ENCODE peak calls at places on chromosomes 12 and 14, in eight cellular contexts. One of them, this sample, is unnamed.

GRCh38 chr12:51470116-51470515 is 45.5 kb downstream of the SLC4A8 start:
- DNase-seq in A549: no peak
- DNase-seq in heart left ventricle: no peak
- DNase-seq in WTC11: no peak
- DNase-seq in astrocyte: no peak
- DNase-seq in astrocyte of the spinal cord: no peak
- DNase-seq in heart right ventricle: no peak
- DNase-seq in PC-3: no peak
- DNase-seq in this sample: no peak

GRCh38 chr14:23299558-23299957 is 3.1 kb downstream of the PPP1R3E start:
- DNase-seq in heart left ventricle: no peak
- DNase-seq in PC-3: peak
- DNase-seq in astrocyte of the spinal cord: peak
- DNase-seq in A549: peak
- DNase-seq in heart right ventricle: no peak
- DNase-seq in WTC11: no peak
- DNase-seq in astrocyte: peak
- DNase-seq in this sample: no peak

GRCh38 chr12:123952037-123952436 is 20.6 kb downstream of the CCDC92 start:
- DNase-seq in heart right ventricle: no peak
- DNase-seq in A549: no peak
- DNase-seq in astrocyte: no peak
- DNase-seq in astrocyte of the spinal cord: no peak
- DNase-seq in heart left ventricle: no peak
- DNase-seq in PC-3: peak
- DNase-seq in WTC11: no peak
- DNase-seq in this sample: no peak

GRCh38 chr14:21238823-21239518 is 30.3 kb downstream of the HNRNPC start:
- DNase-seq in A549: no peak
- DNase-seq in PC-3: no peak
- DNase-seq in heart right ventricle: no peak
- DNase-seq in astrocyte of the spinal cord: no peak
- DNase-seq in astrocyte: no peak
- DNase-seq in heart left ventricle: no peak
- DNase-seq in WTC11: no peak
- DNase-seq in this sample: no peak

GRCh38 chr12:15336772-15337553 is 14.7 kb downstream of the PTPRO start:
- DNase-seq in astrocyte: peak
- DNase-seq in WTC11: no peak
- DNase-seq in A549: no peak
- DNase-seq in heart right ventricle: no peak
- DNase-seq in PC-3: peak
- DNase-seq in heart left ventricle: no peak
- DNase-seq in astrocyte of the spinal cord: peak
- DNase-seq in this sample: no peak

GRCh38 chr12:50249464-50250229 is 33.7 kb downstream of the LIMA1 start:
- DNase-seq in A549: no peak
- DNase-seq in heart right ventricle: no peak
- DNase-seq in heart left ventricle: no peak
- DNase-seq in PC-3: peak
- DNase-seq in astrocyte of the spinal cord: peak
- DNase-seq in astrocyte: no peak
- DNase-seq in WTC11: no peak
- DNase-seq in this sample: no peak

GRCh38 chr12:26369588-26369987 is 174.2 kb downstream of the SSPN start:
- DNase-seq in A549: peak
- DNase-seq in WTC11: no peak
- DNase-seq in astrocyte of the spinal cord: peak
- DNase-seq in heart left ventricle: no peak
- DNase-seq in heart right ventricle: no peak
- DNase-seq in PC-3: peak
- DNase-seq in astrocyte: peak
- DNase-seq in this sample: no peak

GRCh38 chr12:55850893-55851292 is 8.2 kb upstream of the MMP19 start:
- DNase-seq in A549: no peak
- DNase-seq in PC-3: no peak
- DNase-seq in astrocyte: peak
- DNase-seq in astrocyte of the spinal cord: peak
- DNase-seq in heart left ventricle: no peak
- DNase-seq in heart right ventricle: no peak
- DNase-seq in WTC11: no peak
- DNase-seq in this sample: no peak

GRCh38 chr12:126781593-126781992 is 1485.4 kb upstream of the TMEM132C start:
- DNase-seq in astrocyte: no peak
- DNase-seq in heart right ventricle: no peak
- DNase-seq in PC-3: no peak
- DNase-seq in astrocyte of the spinal cord: no peak
- DNase-seq in A549: no peak
- DNase-seq in WTC11: no peak
- DNase-seq in heart left ventricle: no peak
- DNase-seq in this sample: no peak

GRCh38 chr12:113479578-113480335 is 8.1 kb upstream of the LHX5 start:
- DNase-seq in WTC11: peak
- DNase-seq in astrocyte: peak
- DNase-seq in PC-3: no peak
- DNase-seq in A549: no peak
- DNase-seq in astrocyte of the spinal cord: peak
- DNase-seq in heart right ventricle: peak
- DNase-seq in heart left ventricle: no peak
- DNase-seq in this sample: no peak

GRCh38 chr14:90587918-90588317 is 191.1 kb downstream of the CALM1 start:
- DNase-seq in heart right ventricle: no peak
- DNase-seq in PC-3: no peak
- DNase-seq in heart left ventricle: no peak
- DNase-seq in A549: no peak
- DNase-seq in astrocyte: no peak
- DNase-seq in WTC11: no peak
- DNase-seq in astrocyte of the spinal cord: no peak
- DNase-seq in this sample: no peak

GRCh38 chr12:114902665-114903393 is 218.9 kb upstream of the TBX3 start:
- DNase-seq in WTC11: no peak
- DNase-seq in astrocyte of the spinal cord: peak
- DNase-seq in heart right ventricle: no peak
- DNase-seq in astrocyte: peak
- DNase-seq in A549: no peak
- DNase-seq in heart left ventricle: no peak
- DNase-seq in PC-3: peak
- DNase-seq in this sample: no peak

GRCh38 chr12:45231515-45232145 is 15.7 kb downstream of the ANO6 start:
- DNase-seq in astrocyte: peak
- DNase-seq in WTC11: no peak
- DNase-seq in heart right ventricle: no peak
- DNase-seq in heart left ventricle: no peak
- DNase-seq in A549: no peak
- DNase-seq in astrocyte of the spinal cord: peak
- DNase-seq in PC-3: peak
- DNase-seq in this sample: no peak

GRCh38 chr12:124386661-124387509 is 92.0 kb downstream of the RFLNA start:
- DNase-seq in WTC11: no peak
- DNase-seq in heart left ventricle: peak
- DNase-seq in astrocyte of the spinal cord: no peak
- DNase-seq in A549: no peak
- DNase-seq in astrocyte: no peak
- DNase-seq in PC-3: peak
- DNase-seq in heart right ventricle: no peak
- DNase-seq in this sample: no peak

GRCh38 chr12:70049596-70050360 is 193.5 kb upstream of the CNOT2 start:
- DNase-seq in PC-3: peak
- DNase-seq in heart left ventricle: no peak
- DNase-seq in A549: no peak
- DNase-seq in astrocyte: no peak
- DNase-seq in WTC11: no peak
- DNase-seq in astrocyte of the spinal cord: no peak
- DNase-seq in heart right ventricle: no peak
- DNase-seq in this sample: no peak

GRCh38 chr12:53217930-53218307 is 10.9 kb upstream of the ITGB7 start:
- DNase-seq in heart right ventricle: no peak
- DNase-seq in astrocyte of the spinal cord: no peak
- DNase-seq in astrocyte: no peak
- DNase-seq in WTC11: no peak
- DNase-seq in A549: no peak
- DNase-seq in heart left ventricle: peak
- DNase-seq in PC-3: no peak
- DNase-seq in this sample: no peak

GRCh38 chr14:94625353-94625635 is 13.1 kb downstream of the SERPINA3 start:
- DNase-seq in WTC11: no peak
- DNase-seq in A549: no peak
- DNase-seq in heart left ventricle: no peak
- DNase-seq in PC-3: no peak
- DNase-seq in astrocyte of the spinal cord: no peak
- DNase-seq in heart right ventricle: no peak
- DNase-seq in astrocyte: peak
- DNase-seq in this sample: no peak
- TF ChIP-seq CTCF in WTC11: no peak
- TF ChIP-seq CTCF in A549: no peak
- TF ChIP-seq CTCF in heart left ventricle: no peak
- TF ChIP-seq CTCF in PC-3: no peak
- TF ChIP-seq CTCF in astrocyte of the spinal cord: no peak
- TF ChIP-seq CTCF in heart right ventricle: no peak
- TF ChIP-seq CTCF in astrocyte: no peak
- TF ChIP-seq CTCF in this sample: no peak

DNA sequence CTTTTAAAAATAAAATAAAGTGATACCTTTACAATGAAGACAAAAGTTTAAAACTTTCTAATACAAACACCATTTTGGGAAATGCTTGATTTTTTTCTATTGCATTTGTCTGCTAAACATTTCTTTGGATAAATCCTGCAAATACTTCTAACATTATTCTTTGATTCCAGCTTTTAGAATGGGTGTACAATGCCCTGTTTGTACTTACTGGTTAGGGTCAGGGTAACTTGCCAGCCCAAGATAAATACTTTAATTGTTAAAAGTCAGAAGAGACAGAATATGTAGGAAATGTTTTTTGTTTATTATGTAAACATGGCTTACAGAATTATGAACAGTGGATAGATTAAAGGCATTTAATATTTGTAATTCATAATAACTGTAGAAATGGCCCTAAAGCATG is 60.5 kb downstream of the WASHC4 start:
- DNase-seq in astrocyte: no peak
- DNase-seq in WTC11: no peak
- DNase-seq in PC-3: no peak
- DNase-seq in heart left ventricle: no peak
- DNase-seq in A549: no peak
- DNase-seq in heart right ventricle: no peak
- DNase-seq in astrocyte of the spinal cord: no peak
- DNase-seq in this sample: no peak
- TF ChIP-seq CTCF in astrocyte: no peak
- TF ChIP-seq CTCF in WTC11: no peak
- TF ChIP-seq CTCF in PC-3: no peak
- TF ChIP-seq CTCF in heart left ventricle: no peak
- TF ChIP-seq CTCF in A549: no peak
- TF ChIP-seq CTCF in heart right ventricle: no peak
- TF ChIP-seq CTCF in astrocyte of the spinal cord: no peak
- TF ChIP-seq CTCF in this sample: no peak

GRCh38 chr12:85424581-85425348 is 144.7 kb downstream of the ALX1 start:
- DNase-seq in heart left ventricle: no peak
- DNase-seq in heart right ventricle: no peak
- DNase-seq in astrocyte of the spinal cord: peak
- DNase-seq in astrocyte: no peak
- DNase-seq in A549: no peak
- DNase-seq in PC-3: peak
- DNase-seq in WTC11: peak
- DNase-seq in this sample: no peak
- TF ChIP-seq CTCF in heart left ventricle: peak
- TF ChIP-seq CTCF in heart right ventricle: no peak
- TF ChIP-seq CTCF in astrocyte of the spinal cord: no peak
- TF ChIP-seq CTCF in astrocyte: peak
- TF ChIP-seq CTCF in A549: peak
- TF ChIP-seq CTCF in PC-3: peak
- TF ChIP-seq CTCF in WTC11: no peak
- TF ChIP-seq CTCF in this sample: peak

DNA sequence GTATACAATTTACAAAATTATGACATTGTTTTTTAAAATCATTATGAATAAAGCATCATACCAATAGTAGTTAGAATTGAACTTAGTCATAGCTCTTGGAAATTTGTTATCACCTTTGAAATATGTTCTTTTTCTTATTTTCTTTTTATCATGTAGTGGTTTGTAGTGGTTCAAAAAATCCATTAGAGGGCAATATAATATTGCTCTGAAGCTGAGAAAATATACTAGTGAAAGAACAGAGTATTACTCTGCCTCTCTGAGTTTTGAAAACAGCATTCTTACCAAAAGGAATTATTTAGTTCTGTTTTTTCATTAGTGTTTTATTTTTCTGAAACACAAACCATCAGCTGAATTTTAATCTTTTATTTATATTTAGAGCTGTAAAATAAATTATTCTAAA is 76.2 kb downstream of the PDZRN4 start:
- DNase-seq in astrocyte: no peak
- DNase-seq in astrocyte of the spinal cord: peak
- DNase-seq in heart right ventricle: no peak
- DNase-seq in A549: no peak
- DNase-seq in heart left ventricle: no peak
- DNase-seq in WTC11: no peak
- DNase-seq in PC-3: peak
- DNase-seq in this sample: no peak
- TF ChIP-seq CTCF in astrocyte: peak
- TF ChIP-seq CTCF in astrocyte of the spinal cord: peak
- TF ChIP-seq CTCF in heart right ventricle: peak
- TF ChIP-seq CTCF in A549: peak
- TF ChIP-seq CTCF in heart left ventricle: peak
- TF ChIP-seq CTCF in WTC11: no peak
- TF ChIP-seq CTCF in PC-3: peak
- TF ChIP-seq CTCF in this sample: peak

DNA sequence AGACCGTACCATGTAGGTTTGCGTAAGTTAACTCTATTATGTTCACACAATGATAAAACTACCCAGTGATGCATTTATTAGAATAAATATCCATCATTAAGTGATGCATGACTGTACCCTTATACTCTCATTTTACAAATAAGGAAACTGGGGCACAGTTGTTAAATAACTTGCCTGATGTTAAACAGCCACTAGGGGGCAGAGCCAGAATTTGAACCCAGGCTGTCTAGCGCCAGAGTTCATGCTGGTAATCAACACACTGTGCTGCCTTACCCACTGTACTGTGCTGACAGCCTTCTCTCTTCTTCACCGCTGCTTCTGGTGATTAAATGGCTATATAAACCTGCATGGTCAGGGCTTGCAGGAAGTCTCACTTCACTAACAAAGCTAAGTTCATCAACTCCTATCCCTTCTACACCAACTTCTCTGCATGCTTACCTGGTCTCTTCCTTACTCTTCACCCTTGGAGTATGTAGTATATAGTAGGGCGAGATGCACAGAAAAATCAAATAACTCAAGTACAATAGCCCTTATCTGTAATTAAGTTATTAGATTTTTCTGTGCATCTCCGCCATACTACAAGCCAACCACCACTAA is 43.6 kb upstream of the APPL2 start:
- DNase-seq in heart left ventricle: no peak
- DNase-seq in heart right ventricle: peak
- DNase-seq in WTC11: peak
- DNase-seq in A549: no peak
- DNase-seq in astrocyte: no peak
- DNase-seq in astrocyte of the spinal cord: no peak
- DNase-seq in PC-3: no peak
- DNase-seq in this sample: no peak
- TF ChIP-seq CTCF in heart left ventricle: peak
- TF ChIP-seq CTCF in heart right ventricle: peak
- TF ChIP-seq CTCF in WTC11: peak
- TF ChIP-seq CTCF in A549: peak
- TF ChIP-seq CTCF in astrocyte: peak
- TF ChIP-seq CTCF in astrocyte of the spinal cord: peak
- TF ChIP-seq CTCF in PC-3: peak
- TF ChIP-seq CTCF in this sample: peak

This sample was measured in osteocyte.